ENCODE peak calls at places on chromosomes 6 and 20, in eight cellular contexts. F, S, D, M, Y, A, X and Q are unnamed samples.

GRCh38 chr20:7596541-7596940 is 343.7 kb downstream of the HAO1 start:
- DNase-seq in D (no peak), X (no peak), M (no peak), Y (no peak), A (no peak), F (no peak), S (no peak), Q (no peak)

GRCh38 chr20:12847862-12848261 is 160.9 kb upstream of the SPTLC3 start:
- DNase-seq in D (peak; percentile 41), S (peak; percentile 3), F (no peak), Y (no peak), X (no peak), A (no peak), M (peak; percentile 7), Q (no peak)

GRCh38 chr20:2603816-2604505 is 48.5 kb upstream of the NOP56 start:
- DNase-seq in M (no peak), D (no peak), Y (peak; percentile 72), A (no peak), X (no peak), S (no peak), F (no peak), Q (no peak)

GRCh38 chr6:106087548-106088325 is 1.6 kb downstream of the PRDM1 start:
- DNase-seq in M (peak; percentile 76), A (no peak), F (peak; percentile 85), Y (no peak), D (peak; percentile 76), S (peak; percentile 84), X (no peak), Q (no peak)

GRCh38 chr6:149867876-149868640 is 3.9 kb upstream of the LRP11 start:
- DNase-seq in S (no peak), X (no peak), Y (no peak), D (peak; percentile 53), F (no peak), M (peak; percentile 33), A (no peak), Q (no peak)

GRCh38 chr20:47099749-47100515 is 205.3 kb downstream of the EYA2 start:
- DNase-seq in F (no peak), A (no peak), M (peak; percentile 46), S (peak; percentile 74), Y (peak; percentile 9), X (peak; percentile 71), D (peak; percentile 73), Q (no peak)

GRCh38 chr6:53651764-53652401 is 13.7 kb downstream of the KLHL31 start:
- DNase-seq in Y (no peak), A (peak; percentile 88), X (peak; percentile 83), S (peak; percentile 17), F (peak; percentile 64), M (peak; percentile 48), D (peak; percentile 25), Q (peak; percentile 88)

GRCh38 chr20:19815553-19815991 is 57.5 kb downstream of the RIN2 start:
- DNase-seq in F (peak; percentile 99), Y (no peak), A (peak; percentile 96), S (peak; percentile 97), D (peak; percentile 99), X (no peak), M (peak; percentile 98), Q (no peak)

GRCh38 chr6:149934249-149935156 is 7.3 kb upstream of the ULBP2 start:
- DNase-seq in M (peak; percentile 84), Y (peak; percentile 84), S (peak; percentile 83), X (no peak), F (peak; percentile 58), A (peak; percentile 65), D (peak; percentile 74), Q (no peak)

GRCh38 chr20:62066983-62067433 is 1.3 kb upstream of the TAF4 start:
- DNase-seq in D (no peak), M (peak; percentile 25), A (no peak), Y (no peak), F (no peak), X (no peak), S (peak; percentile 27), Q (no peak)

GRCh38 chr6:28769626-28770402 is 154.0 kb downstream of the TRIM27 start:
- DNase-seq in M (peak; percentile 24), Y (no peak), D (peak; percentile 53), S (peak; percentile 26), F (peak; percentile 51), X (no peak), A (peak; percentile 61), Q (no peak)

GRCh38 chr20:6956574-6956973 is 189.1 kb downstream of the BMP2 start:
- DNase-seq in D (peak; percentile 63), A (no peak), S (no peak), F (peak; percentile 69), Y (no peak), X (no peak), M (no peak), Q (no peak)

GRCh38 chr6:55918639-55919038 is 43.2 kb upstream of the BMP5 start:
- DNase-seq in D (peak; percentile 65), A (no peak), F (peak; percentile 77), S (peak; percentile 72), M (peak; percentile 57), X (no peak), Y (no peak), Q (no peak)

GRCh38 chr6:168535711-168536110 is 94.7 kb downstream of the SMOC2 start:
- DNase-seq in M (no peak), S (no peak), Y (no peak), D (no peak), A (no peak), X (no peak), F (no peak), Q (no peak)

GRCh38 chr20:8527998-8528397 is 395.9 kb downstream of the PLCB1 start:
- DNase-seq in S (peak; percentile 91), Y (no peak), M (peak; percentile 88), X (no peak), F (peak; percentile 88), A (peak; percentile 33), D (peak; percentile 75), Q (no peak)

GRCh38 chr20:45629496-45630100 is at the start of gene WFDC10A:
- DNase-seq in A (peak; percentile 64), F (peak; percentile 47), S (peak; percentile 47), X (peak; percentile 66), Y (no peak), D (peak; percentile 71), M (peak; percentile 56), Q (peak; percentile 64)

GRCh38 chr6:113732384-113732966 is 124.7 kb upstream of the MARCKS start:
- DNase-seq in A (no peak), D (peak; percentile 23), M (peak; percentile 78), F (peak; percentile 21), Y (no peak), S (peak; percentile 61), X (no peak), Q (no peak)

GRCh38 chr6:44094403-44095242 is 32.6 kb downstream of the MRPL14 start:
- DNase-seq in D (no peak), Y (no peak), M (no peak), F (no peak), S (no peak), X (no peak), A (no peak), Q (no peak)

GRCh38 chr20:31570735-31571617 is 34.1 kb upstream of the ID1 start:
- DNase-seq in M (no peak), F (peak; percentile 70), X (no peak), D (no peak), Y (no peak), A (no peak), S (no peak), Q (no peak)

GRCh38 chr6:79047072-79047471 is 31.0 kb downstream of the PHIP start:
- DNase-seq in A (no peak), Y (no peak), D (no peak), X (no peak), F (no peak), S (no peak), M (no peak), Q (no peak)

GRCh38 chr6:39334039-39334438 is 11.5 kb upstream of the KCNK16 start:
- DNase-seq in F (no peak), D (no peak), X (no peak), Y (no peak), S (no peak), M (no peak), A (no peak), Q (no peak)

GRCh38 chr6:41286544-41287346 is at the start of gene TREM1:
- DNase-seq in Y (no peak), D (peak; percentile 94), M (peak; percentile 96), F (no peak), A (peak; percentile 13), X (peak; percentile 70), S (peak; percentile 41), Q (peak; percentile 79)
- H3K4me3 ChIP-seq in Y (no peak within 1 kb of the TSS), D (no peak within 1 kb of the TSS), M (no peak within 1 kb of the TSS), F (no peak within 1 kb of the TSS), A (no peak within 1 kb of the TSS), X (no peak within 1 kb of the TSS), S (no peak within 1 kb of the TSS), Q (peak within 1 kb of the TSS; percentile 39)

GRCh38 chr6:29977425-29977727 is 35.0 kb downstream of the HLA-A start:
- DNase-seq in M (no peak), F (no peak), D (no peak), A (no peak), Y (no peak), S (no peak), X (no peak), Q (no peak)
- H3K4me3 ChIP-seq in M (peak overlapping the region; percentile 57), F (peak overlapping the region; percentile 58), D (peak overlapping the region; percentile 60), A (peak overlapping the region; percentile 39), Y (peak overlapping the region; percentile 47), S (peak overlapping the region; percentile 68), X (peak overlapping the region; percentile 53), Q (peak overlapping the region; percentile 62)

DNA sequence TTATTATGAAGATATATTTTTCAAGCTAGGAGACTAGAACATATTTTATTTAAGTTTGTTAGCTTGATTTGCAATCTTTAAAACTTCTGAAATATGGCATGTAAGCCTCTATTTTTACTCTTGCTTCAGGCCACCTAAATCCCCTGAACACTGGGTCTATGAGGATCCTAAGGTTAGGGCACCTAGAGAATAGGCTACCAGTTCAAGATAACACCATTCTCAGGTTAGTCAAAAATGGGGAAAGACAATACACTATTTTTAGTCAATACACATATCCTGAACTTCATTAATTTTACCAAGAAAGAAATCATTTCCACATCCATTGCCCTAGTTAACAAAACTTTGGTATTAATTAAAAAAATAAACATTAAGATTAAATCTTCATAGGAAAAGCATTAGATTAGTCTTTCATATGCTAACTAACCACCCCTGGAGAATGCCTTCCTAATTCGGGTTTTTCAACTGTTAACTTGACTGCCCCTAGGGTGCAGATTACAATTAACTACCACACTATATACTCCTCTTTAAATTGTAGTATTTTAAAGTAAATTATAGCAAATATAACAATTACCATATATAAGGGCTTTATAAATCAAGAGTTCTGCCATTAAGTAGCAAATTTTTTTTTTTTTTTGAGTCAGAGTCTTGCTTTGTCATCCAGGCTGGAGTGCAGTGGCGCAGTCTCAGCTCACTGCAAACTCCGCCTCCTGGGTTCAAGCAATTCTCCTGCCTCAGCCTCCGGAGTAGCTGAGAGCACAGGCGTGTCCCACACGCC is 6.7 kb upstream of the HSF2 start:
- DNase-seq in F (no peak), X (no peak), A (no peak), Y (no peak), M (no peak), D (no peak), S (no peak), Q (no peak)
- H3K4me3 ChIP-seq in F (no peak overlapping the region), X (no peak overlapping the region), A (no peak overlapping the region), Y (no peak overlapping the region), M (no peak overlapping the region), D (no peak overlapping the region), S (no peak overlapping the region), Q (no peak overlapping the region)

GRCh38 chr6:11139051-11139960 is 27.8 kb upstream of the ERVFRD-1 start:
- DNase-seq in X (no peak), Y (no peak), A (no peak), D (peak; percentile 55), M (peak; percentile 35), S (peak; percentile 30), F (peak; percentile 61), Q (no peak)
- H3K4me3 ChIP-seq in X (no peak overlapping the region), Y (no peak overlapping the region), A (no peak overlapping the region), D (no peak overlapping the region), M (no peak overlapping the region), S (no peak overlapping the region), F (no peak overlapping the region), Q (no peak overlapping the region)